ENCODE peak calls at places on chromosomes 4 and X, in ten cellular contexts. A, X, V, P, D, R, O, N, Y and U are unnamed samples.

GRCh38 chrX:53084863-53085262 is 2.7 kb downstream of the TSPYL2 start:
- DNase-seq in A (no peak), X (no peak), V (no peak), P (no peak), D (no peak), R (no peak), O (no peak), N (no peak), Y (no peak), U (no peak)

GRCh38 chrX:129540068-129540653 is at the start of gene OCRL:
- DNase-seq in A (peak; percentile 64), X (peak; percentile 66), V (peak; percentile 86), P (peak; percentile 59), D (peak; percentile 20), R (peak; percentile 66), O (peak; percentile 73), N (no peak), Y (no peak), U (peak; percentile 81)

GRCh38 chrX:24282381-24283121 is 31.3 kb downstream of the SUPT20HL2 start:
- DNase-seq in A (peak; percentile 31), X (peak; percentile 17), V (no peak), P (peak; percentile 5), D (no peak), R (no peak), O (no peak), N (peak; percentile 43), Y (no peak), U (no peak)

GRCh38 chr4:148238086-148238485 is 204.1 kb downstream of the NR3C2 start:
- DNase-seq in A (no peak), X (no peak), V (no peak), P (no peak), D (no peak), R (no peak), O (no peak), N (no peak), Y (no peak), U (no peak)

GRCh38 chr4:31040106-31040505 is 319.9 kb downstream of the PCDH7 start:
- DNase-seq in A (no peak), X (no peak), V (no peak), P (no peak), D (no peak), R (no peak), O (no peak), N (no peak), Y (no peak), U (no peak)

GRCh38 chr4:151940926-151941617 is 180.3 kb upstream of the GATB start:
- DNase-seq in A (no peak), X (no peak), V (no peak), P (no peak), D (no peak), R (peak; percentile 83), O (no peak), N (no peak), Y (no peak), U (no peak)

GRCh38 chrX:39909996-39910395 is 187.8 kb downstream of the BCOR start:
- DNase-seq in A (no peak), X (no peak), V (no peak), P (no peak), D (no peak), R (no peak), O (no peak), N (no peak), Y (no peak), U (no peak)

GRCh38 chrX:153771261-153771681 is 7.2 kb downstream of the PLXNB3 start:
- DNase-seq in A (no peak), X (no peak), V (no peak), P (no peak), D (no peak), R (no peak), O (no peak), N (no peak), Y (no peak), U (no peak)

GRCh38 chr4:163332526-163333405 is at the start of gene NPY1R:
- DNase-seq in A (peak; percentile 83), X (peak; percentile 77), V (peak; percentile 68), P (peak; percentile 78), D (peak; percentile 51), R (peak; percentile 82), O (peak; percentile 68), N (peak; percentile 45), Y (peak; percentile 41), U (peak; percentile 67)

GRCh38 chrX:13110427-13111324 is 66.3 kb upstream of the FAM9C start:
- DNase-seq in A (peak; percentile 92), X (peak; percentile 52), V (no peak), P (peak; percentile 85), D (peak; percentile 51), R (peak; percentile 79), O (peak; percentile 45), N (no peak), Y (peak; percentile 92), U (no peak)

GRCh38 chr4:6607368-6608050 is 32.5 kb downstream of the MAN2B2 start:
- DNase-seq in A (no peak), X (no peak), V (no peak), P (no peak), D (no peak), R (no peak), O (no peak), N (no peak), Y (no peak), U (no peak)

GRCh38 chr4:48247142-48247877 is 22.3 kb downstream of the TEC start:
- DNase-seq in A (peak; percentile 65), X (no peak), V (no peak), P (peak; percentile 7), D (no peak), R (no peak), O (no peak), N (no peak), Y (no peak), U (no peak)

GRCh38 chr4:17347445-17347844 is 164.4 kb downstream of the QDPR start:
- DNase-seq in A (peak; percentile 10), X (no peak), V (peak; percentile 14), P (peak; percentile 27), D (no peak), R (peak; percentile 29), O (no peak), N (no peak), Y (no peak), U (peak; percentile 13)

GRCh38 chrX:139077303-139078131 is 366.0 kb upstream of the FGF13 start:
- DNase-seq in A (peak; percentile 49), X (no peak), V (no peak), P (peak; percentile 13), D (no peak), R (peak; percentile 82), O (no peak), N (peak; percentile 12), Y (peak; percentile 20), U (no peak)

GRCh38 chr4:157521916-157522315 is 301.4 kb downstream of the GRIA2 start:
- DNase-seq in A (no peak), X (no peak), V (no peak), P (no peak), D (no peak), R (peak; percentile 13), O (no peak), N (no peak), Y (no peak), U (no peak)

GRCh38 chrX:46204721-46205422 is 340.3 kb downstream of the ZNF674 start:
- DNase-seq in A (no peak), X (no peak), V (no peak), P (no peak), D (no peak), R (peak; percentile 61), O (no peak), N (no peak), Y (no peak), U (no peak)

GRCh38 chr4:101218894-101219293 is 128.4 kb downstream of the PPP3CA start:
- DNase-seq in A (no peak), X (no peak), V (no peak), P (no peak), D (no peak), R (no peak), O (no peak), N (no peak), Y (no peak), U (no peak)

GRCh38 chrX:47619486-47620302 is at the start of gene SYN1:
- DNase-seq in A (peak; percentile 74), X (peak; percentile 85), V (peak; percentile 70), P (peak; percentile 47), D (peak; percentile 38), R (peak; percentile 71), O (peak; percentile 71), N (peak; percentile 7), Y (peak; percentile 7), U (peak; percentile 74)
- TF ChIP-seq CTCF in A (no peak), X (no peak), V (no peak), P (peak; percentile 11), D (no peak), R (no peak), O (peak; percentile 1), N (no peak), Y (no peak), U (no peak)

DNA sequence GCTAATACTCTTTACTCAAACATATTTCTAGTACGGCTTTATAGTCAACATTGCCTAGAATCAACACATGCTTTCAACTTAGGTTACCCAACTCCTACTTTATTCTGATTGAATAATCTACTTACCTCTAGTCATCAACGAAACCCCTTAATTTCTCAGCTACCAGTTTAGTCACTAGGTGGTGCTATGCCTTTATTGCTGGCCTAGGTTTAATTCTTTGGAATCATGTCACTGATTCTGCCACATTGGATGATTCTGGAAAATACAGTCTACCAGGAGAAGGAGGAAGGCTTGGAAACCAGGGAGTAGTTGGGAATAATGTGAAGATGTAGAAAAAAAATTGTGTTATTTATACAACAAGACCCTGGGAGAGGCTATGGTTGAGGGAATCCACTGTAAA is 167.7 kb downstream of the DCAF12L2 start:
- DNase-seq in A (no peak), X (no peak), V (no peak), P (no peak), D (no peak), R (peak; percentile 7), O (no peak), N (no peak), Y (no peak), U (no peak)
- TF ChIP-seq CTCF in A (no peak), X (no peak), V (peak; percentile 73), P (peak; percentile 38), D (no peak), R (peak; percentile 22), O (no peak), N (peak; percentile 50), Y (no peak), U (peak; percentile 77)

GRCh38 chr4:68606240-68606639 is 30.1 kb upstream of the UGT2B17 start:
- DNase-seq in A (no peak), X (no peak), V (no peak), P (no peak), D (no peak), R (no peak), O (no peak), N (no peak), Y (no peak), U (no peak)
- TF ChIP-seq CTCF in A (no peak), X (no peak), V (no peak), P (no peak), D (no peak), R (no peak), O (no peak), N (no peak), Y (no peak), U (no peak)

GRCh38 chr4:112523008-112523440 is 7.0 kb upstream of the NEUROG2 start:
- DNase-seq in A (peak; percentile 45), X (peak; percentile 69), V (peak; percentile 46), P (no peak), D (no peak), R (peak; percentile 50), O (no peak), N (no peak), Y (no peak), U (no peak)
- TF ChIP-seq CTCF in A (peak; percentile 38), X (peak; percentile 21), V (peak; percentile 34), P (no peak), D (no peak), R (no peak), O (no peak), N (peak; percentile 31), Y (no peak), U (no peak)

GRCh38 chr4:87912164-87913004 is 63.1 kb upstream of the SPP1 start:
- DNase-seq in A (no peak), X (no peak), V (no peak), P (no peak), D (no peak), R (no peak), O (no peak), N (no peak), Y (no peak), U (no peak)
- TF ChIP-seq CTCF in A (no peak), X (no peak), V (no peak), P (no peak), D (no peak), R (no peak), O (no peak), N (no peak), Y (no peak), U (no peak)